ENCODE peak calls at places on chromosomes 11 and 22, in eight cellular contexts. Q is mammary epithelial cell, A is GM23338, V is heart left ventricle, G is endothelial cell of umbilical vein, T is heart right ventricle, D is mesenchymal stem cell, R is mesendoderm. S is an unnamed sample.

GRCh38 chr11:101034076-101034475 is 95.5 kb downstream of the PGR start:
- DNase-seq in Q (no peak), A (no peak), V (peak; percentile 77), G (no peak), T (peak; percentile 84), D (no peak), R (no peak), S (no peak)

GRCh38 chr11:79461144-79461543 is 20.3 kb upstream of the TENM4 start:
- DNase-seq in Q (peak; percentile 54), A (peak; percentile 71), V (peak; percentile 12), G (no peak), T (peak; percentile 27), D (peak; percentile 26), R (peak; percentile 64), S (no peak)

GRCh38 chr22:35555351-35555915 is 14.8 kb downstream of the RASD2 start:
- DNase-seq in Q (no peak), A (no peak), V (no peak), G (no peak), T (no peak), D (no peak), R (no peak), S (no peak)

GRCh38 chr11:8983552-8983951 is 19.3 kb upstream of the TMEM9B start:
- DNase-seq in Q (no peak), A (no peak), V (no peak), G (no peak), T (no peak), D (no peak), R (no peak), S (no peak)

GRCh38 chr11:43576834-43577521 is 103.6 kb upstream of the HSD17B12 start:
- DNase-seq in Q (no peak), A (peak; percentile 97), V (peak; percentile 48), G (peak; percentile 40), T (peak; percentile 63), D (peak; percentile 55), R (peak; percentile 88), S (no peak)

GRCh38 chr11:119100246-119100959 is 1.2 kb downstream of the DPAGT1 start:
- DNase-seq in Q (peak; percentile 48), A (peak; percentile 61), V (no peak), G (peak; percentile 50), T (no peak), D (peak; percentile 64), R (peak; percentile 64), S (no peak)

GRCh38 chr11:86955674-86956522 is 703 bp upstream of the FZD4 start:
- DNase-seq in Q (peak; percentile 72), A (peak; percentile 89), V (peak; percentile 90), G (peak; percentile 92), T (peak; percentile 89), D (peak; percentile 89), R (peak; percentile 95), S (no peak)

GRCh38 chr22:47928626-47929025 is 1166.2 kb downstream of the TBC1D22A start:
- DNase-seq in Q (no peak), A (no peak), V (no peak), G (no peak), T (no peak), D (no peak), R (no peak), S (no peak)

GRCh38 chr11:46290598-46291309 is 13.3 kb downstream of the CREB3L1 start:
- DNase-seq in Q (no peak), A (peak; percentile 98), V (peak; percentile 50), G (no peak), T (peak; percentile 53), D (peak; percentile 97), R (peak; percentile 94), S (no peak)

GRCh38 chr11:6596237-6596877 is 7.1 kb downstream of the RRP8 start:
- DNase-seq in Q (no peak), A (no peak), V (no peak), G (no peak), T (no peak), D (no peak), R (no peak), S (no peak)

GRCh38 chr11:6598555-6598954 is 4.9 kb downstream of the RRP8 start:
- DNase-seq in Q (no peak), A (no peak), V (no peak), G (no peak), T (no peak), D (no peak), R (no peak), S (no peak)

GRCh38 chr11:6599884-6600390 is 3.5 kb downstream of the RRP8 start:
- DNase-seq in Q (no peak), A (no peak), V (no peak), G (no peak), T (no peak), D (no peak), R (no peak), S (no peak)

GRCh38 chr11:6599449-6599848 is 4.0 kb downstream of the RRP8 start:
- DNase-seq in Q (no peak), A (no peak), V (no peak), G (no peak), T (no peak), D (no peak), R (no peak), S (no peak)

GRCh38 chr11:6594142-6594768 is 9.2 kb downstream of the RRP8 start:
- DNase-seq in Q (no peak), A (no peak), V (no peak), G (no peak), T (no peak), D (no peak), R (no peak), S (no peak)
- H3K4me1 ChIP-seq in Q (no peaks in the 10 kb centered on the region), A (no peaks in the 10 kb centered on the region), V (peaks cover 52% of the 10 kb centered on the region), G (no peaks in the 10 kb centered on the region), T (peaks cover 61% of the 10 kb centered on the region), D (no peaks in the 10 kb centered on the region), R (no peaks in the 10 kb centered on the region), S (no peaks in the 10 kb centered on the region)

GRCh38 chr11:12687216-12687623 is 13.0 kb downstream of the TEAD1 start:
- DNase-seq in Q (no peak), A (no peak), V (no peak), G (no peak), T (no peak), D (no peak), R (peak; percentile 53), S (no peak)

GRCh38 chr11:12691473-12691872 is 17.3 kb downstream of the TEAD1 start:
- DNase-seq in Q (no peak), A (no peak), V (no peak), G (no peak), T (no peak), D (peak; percentile 88), R (no peak), S (no peak)

GRCh38 chr11:12690663-12691062 is 16.4 kb downstream of the TEAD1 start:
- DNase-seq in Q (no peak), A (no peak), V (no peak), G (no peak), T (no peak), D (no peak), R (no peak), S (no peak)

GRCh38 chr11:12687740-12688139 is 13.5 kb downstream of the TEAD1 start:
- DNase-seq in Q (no peak), A (peak; percentile 94), V (no peak), G (no peak), T (no peak), D (no peak), R (peak; percentile 95), S (no peak)

DNA sequence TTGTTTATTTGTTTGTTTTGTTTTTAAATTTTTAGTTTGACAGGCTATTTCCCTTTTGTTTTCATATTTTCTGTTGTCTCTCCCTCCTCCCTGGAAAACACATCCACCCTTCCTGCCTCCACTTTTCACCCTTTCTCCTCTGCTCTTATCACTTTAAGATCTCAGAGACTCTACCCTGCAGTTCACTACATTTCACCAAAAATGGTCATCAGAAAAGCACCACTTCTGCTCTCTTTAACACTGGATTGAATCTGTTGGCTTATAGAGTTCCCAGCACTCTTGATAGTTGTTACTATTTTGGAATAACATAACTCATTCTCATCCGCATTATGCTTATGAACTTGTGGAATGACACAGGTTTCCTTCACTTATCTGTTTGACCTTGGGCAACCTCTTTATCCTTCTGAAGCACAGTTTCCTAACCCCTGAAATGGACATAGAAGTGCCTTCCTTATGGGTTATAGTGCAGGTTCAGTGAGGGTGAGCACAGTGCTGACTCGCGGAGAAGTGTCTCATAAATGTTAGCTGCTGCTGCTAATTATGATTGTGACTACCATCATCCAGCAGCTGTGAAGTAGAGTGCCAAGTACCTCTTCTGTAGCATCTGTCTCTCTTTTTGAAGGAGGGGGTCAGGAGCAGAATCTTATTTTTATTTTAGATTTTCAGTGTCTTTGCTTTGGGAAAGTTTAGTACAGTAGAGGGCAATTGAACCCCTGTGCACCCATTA is 15.0 kb downstream of the TEAD1 start:
- DNase-seq in Q (no peak), A (no peak), V (no peak), G (no peak), T (no peak), D (no peak), R (no peak), S (no peak)
- H3K4me1 ChIP-seq in Q (peaks cover 79% of the 10 kb centered on the region), A (peaks cover 93% of the 10 kb centered on the region), V (peaks cover 46% of the 10 kb centered on the region), G (peaks cover 62% of the 10 kb centered on the region), T (peaks cover 79% of the 10 kb centered on the region), D (peaks cover 24% of the 10 kb centered on the region), R (peaks cover 63% of the 10 kb centered on the region), S (no peaks in the 10 kb centered on the region)

GRCh38 chr11:103898577-103899336 is 137.7 kb upstream of the DDI1 start:
- DNase-seq in Q (no peak), A (no peak), V (no peak), G (no peak), T (no peak), D (no peak), R (no peak), S (no peak)

GRCh38 chr11:103894034-103894433 is 142.4 kb upstream of the DDI1 start:
- DNase-seq in Q (no peak), A (no peak), V (no peak), G (no peak), T (no peak), D (no peak), R (peak; percentile 65), S (no peak)

GRCh38 chr11:103898065-103898464 is 138.4 kb upstream of the DDI1 start:
- DNase-seq in Q (peak; percentile 16), A (no peak), V (no peak), G (no peak), T (no peak), D (peak; percentile 8), R (no peak), S (no peak)

GRCh38 chr11:103894673-103895072 is 141.8 kb upstream of the DDI1 start:
- DNase-seq in Q (no peak), A (no peak), V (no peak), G (no peak), T (no peak), D (no peak), R (no peak), S (no peak)

GRCh38 chr11:103897156-103897555 is 139.3 kb upstream of the DDI1 start:
- DNase-seq in Q (no peak), A (no peak), V (no peak), G (peak; percentile 59), T (no peak), D (peak; percentile 35), R (no peak), S (no peak)
- H3K4me1 ChIP-seq in Q (no peaks in the 10 kb centered on the region), A (no peaks in the 10 kb centered on the region), V (no peaks in the 10 kb centered on the region), G (peaks cover 5% of the 10 kb centered on the region), T (no peaks in the 10 kb centered on the region), D (peaks cover 3% of the 10 kb centered on the region), R (peaks cover 7% of the 10 kb centered on the region), S (no peaks in the 10 kb centered on the region)

DNA sequence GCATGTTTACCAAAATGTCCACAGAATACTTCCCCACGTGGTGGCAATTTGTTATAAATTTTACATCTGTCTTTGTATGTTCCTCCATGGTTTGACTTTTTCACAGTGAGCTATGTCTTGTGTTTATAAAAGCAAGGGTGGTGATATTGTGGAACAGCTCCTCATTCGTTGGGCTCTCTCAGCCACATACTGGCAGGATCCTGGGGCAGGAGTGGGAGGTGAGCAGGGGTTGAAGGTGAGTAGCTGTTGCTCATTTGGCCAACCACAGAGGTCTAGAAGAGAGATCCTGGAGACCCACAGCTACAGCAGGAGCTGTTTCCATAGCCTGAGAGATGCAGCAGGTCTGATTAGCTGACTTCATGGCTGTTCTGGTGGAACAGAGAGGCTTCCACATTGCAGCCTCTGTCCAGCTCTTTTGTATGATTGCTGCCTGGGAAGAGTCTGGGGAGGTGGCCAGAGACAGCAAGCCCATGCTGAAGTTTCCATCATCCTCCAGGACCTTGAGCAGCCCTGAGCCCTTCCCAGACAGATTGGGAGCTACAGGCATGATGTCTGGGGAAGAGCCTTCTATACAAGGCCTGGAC is 128.1 kb downstream of the LDLRAD3 start:
- DNase-seq in Q (no peak), A (no peak), V (no peak), G (no peak), T (no peak), D (peak; percentile 35), R (no peak), S (no peak)
- H3K4me1 ChIP-seq in Q (peaks cover 5% of the 10 kb centered on the region), A (peaks cover 39% of the 10 kb centered on the region), V (no peaks in the 10 kb centered on the region), G (peaks cover 32% of the 10 kb centered on the region), T (peaks cover 10% of the 10 kb centered on the region), D (peaks cover 9% of the 10 kb centered on the region), R (peaks cover 6% of the 10 kb centered on the region), S (no peaks in the 10 kb centered on the region)

S was measured in CD8-positive, alpha-beta T cell.